ENCODE peak calls at places on chromosome 12, in seven cellular contexts. Q is left lung, M is MCF 10A, S is ELR, L is Kasumi-1, F is H9, O is NCI-H510A treated with DMSO at 0.1 percent for 48 hours. K is an unnamed sample.

GRCh38 chr12:67091204-67091603 is 178.0 kb upstream of the CAND1 start:
- DNase-seq in L (no peak), O (no peak), S (no peak), F (no peak), M (peak), Q (no peak), K (no peak)

GRCh38 chr12:132263061-132263360 is 66.4 kb downstream of the GALNT9 start:
- DNase-seq in S (no peak), O (no peak), M (no peak), Q (peak), L (no peak), F (no peak), K (no peak)

GRCh38 chr12:127284870-127285431 is 982.0 kb upstream of the TMEM132C start:
- DNase-seq in S (peak), Q (no peak), O (no peak), L (no peak), F (no peak), M (peak), K (no peak)

GRCh38 chr12:9326085-9326484 is 117.9 kb upstream of the PZP start:
- DNase-seq in S (no peak), O (no peak), L (no peak), M (no peak), F (no peak), Q (no peak), K (no peak)

GRCh38 chr12:14356147-14356546 is 9.3 kb upstream of the ATF7IP start:
- DNase-seq in O (no peak), S (no peak), F (no peak), M (no peak), L (no peak), Q (no peak), K (no peak)

GRCh38 chr12:13028825-13029570 is 15.2 kb upstream of the FAM234B start:
- DNase-seq in Q (no peak), F (no peak), L (no peak), M (no peak), O (no peak), S (no peak), K (no peak)

GRCh38 chr12:41907550-41907949 is 237.1 kb downstream of the GXYLT1 start:
- DNase-seq in F (no peak), S (no peak), M (no peak), Q (no peak), L (no peak), O (no peak), K (no peak)

GRCh38 chr12:124517260-124518050 is 50.0 kb downstream of the NCOR2 start:
- DNase-seq in M (peak), F (no peak), L (no peak), S (peak), Q (peak), O (peak), K (no peak)

GRCh38 chr12:105279460-105280056 is 43.6 kb upstream of the APPL2 start:
- DNase-seq in S (no peak), M (peak), L (peak), F (peak), Q (no peak), O (no peak), K (peak)

GRCh38 chr12:29796823-29797263 is 13.1 kb upstream of the TMTC1 start:
- DNase-seq in L (no peak), M (peak), S (peak), Q (no peak), F (no peak), O (no peak), K (no peak)

GRCh38 chr12:88044035-88044434 is 14.8 kb upstream of the C12orf50 start:
- DNase-seq in S (no peak), O (no peak), M (no peak), Q (no peak), L (no peak), F (no peak), K (no peak)

GRCh38 chr12:69059465-69060457 is 126.8 kb upstream of the CPM start:
- DNase-seq in Q (no peak), F (no peak), M (peak), L (peak), S (peak), O (no peak), K (peak)